ENCODE peak calls at places on chromosomes 7 and 10, in seven cellular contexts. A is activated T-cell treated with anti-CD3 and anti-CD28 coated beads for 1 hour; G is uterus; S is activated naive CD4-positive, alpha-beta T cell treated with anti-CD3 and anti-CD28 coated beads for 36 hours; Z is stimulated activated CD4-positive, alpha-beta T cell treated with anti-CD3 and anti-CD28 coated beads, Interleukin-4, amount 100 ng/mL, for 48 hours; J is AG04450; F is CD8-positive, alpha-beta T cell. R is an unnamed sample.
A peak's percentile ranks its signal among the peaks of the same experiment; 100 is the strongest.

GRCh38 chr7:64045301-64046040 is at the start of gene ZNF727:
- DNase-seq in S (peak; percentile 19), G (peak; percentile 81), F (no peak), J (no peak), A (peak; percentile 10), Z (no peak), R (peak; percentile 5)

GRCh38 chr10:104209575-104210198 is 22.5 kb downstream of the CFAP43 start:
- DNase-seq in J (no peak), G (peak; percentile 20), F (peak; percentile 53), Z (no peak), A (peak; percentile 15), S (peak; percentile 67), R (peak; percentile 21)

GRCh38 chr7:52715701-52716100 is 319.7 kb upstream of the POM121L12 start:
- DNase-seq in G (no peak), Z (no peak), J (no peak), A (no peak), F (no peak), S (no peak), R (no peak)

GRCh38 chr7:8357536-8357935 is 75.9 kb upstream of the NXPH1 start:
- DNase-seq in F (no peak), S (no peak), J (no peak), G (no peak), Z (no peak), A (no peak), R (no peak)

GRCh38 chr7:123131140-123131539 is 68.6 kb downstream of the SLC13A1 start:
- DNase-seq in A (no peak), J (no peak), G (no peak), F (no peak), S (no peak), Z (no peak), R (no peak)

GRCh38 chr10:1774796-1775195 is 37.5 kb upstream of the ADARB2 start:
- DNase-seq in A (no peak), Z (no peak), F (no peak), J (no peak), G (no peak), S (no peak), R (no peak)

GRCh38 chr7:132328760-132329159 is 247.5 kb downstream of the PLXNA4 start:
- DNase-seq in J (no peak), S (no peak), G (no peak), A (no peak), F (no peak), Z (no peak), R (no peak)

GRCh38 chr10:113073549-113074189 is 123.6 kb downstream of the TCF7L2 start:
- DNase-seq in F (no peak), Z (no peak), S (no peak), J (peak; percentile 83), A (no peak), G (peak; percentile 82), R (no peak)

GRCh38 chr7:67825356-67825755 is 828.7 kb downstream of the TYW1 start:
- DNase-seq in F (no peak), S (no peak), G (no peak), Z (no peak), A (no peak), J (no peak), R (no peak)

GRCh38 chr10:50417486-50417905 is 166.2 kb upstream of the ASAH2 start:
- DNase-seq in F (no peak), J (no peak), Z (no peak), A (no peak), S (no peak), G (no peak), R (no peak)

R was measured in memory B cell.